ENCODE peak calls at places on chromosomes 3 and 15, in nine cellular contexts. One of them, this sample, is unnamed.

GRCh38 chr3:60188803-60189202 is 1062.4 kb downstream of the FHIT start:
- DNase-seq in astrocyte of the spinal cord: no peak
- DNase-seq in fibroblast of mammary gland: no peak
- DNase-seq in AG10803: no peak
- DNase-seq in testis: no peak
- DNase-seq in RWPE2: no peak
- DNase-seq in cardiac muscle cell: no peak
- DNase-seq in BE2C: no peak
- DNase-seq in IMR-90: no peak
- DNase-seq in this sample: no peak

GRCh38 chr15:64979252-64979710 is 10.4 kb downstream of the SPG21 start:
- DNase-seq in astrocyte of the spinal cord: no peak
- DNase-seq in cardiac muscle cell: no peak
- DNase-seq in AG10803: no peak
- DNase-seq in BE2C: no peak
- DNase-seq in fibroblast of mammary gland: no peak
- DNase-seq in IMR-90: no peak
- DNase-seq in testis: no peak
- DNase-seq in RWPE2: no peak
- DNase-seq in this sample: no peak

GRCh38 chr3:45105855-45106655 is 40.1 kb downstream of the CDCP1 start:
- DNase-seq in fibroblast of mammary gland: peak
- DNase-seq in IMR-90: peak
- DNase-seq in RWPE2: no peak
- DNase-seq in BE2C: no peak
- DNase-seq in AG10803: peak
- DNase-seq in astrocyte of the spinal cord: peak
- DNase-seq in testis: no peak
- DNase-seq in cardiac muscle cell: peak
- DNase-seq in this sample: peak

GRCh38 chr3:40191251-40191650 is 118.3 kb upstream of the EIF1B start:
- DNase-seq in BE2C: no peak
- DNase-seq in astrocyte of the spinal cord: no peak
- DNase-seq in fibroblast of mammary gland: no peak
- DNase-seq in cardiac muscle cell: no peak
- DNase-seq in RWPE2: no peak
- DNase-seq in AG10803: no peak
- DNase-seq in IMR-90: no peak
- DNase-seq in testis: no peak
- DNase-seq in this sample: no peak

GRCh38 chr3:181880339-181880738 is 168.6 kb downstream of the SOX2 start:
- DNase-seq in AG10803: no peak
- DNase-seq in BE2C: peak
- DNase-seq in IMR-90: no peak
- DNase-seq in astrocyte of the spinal cord: no peak
- DNase-seq in fibroblast of mammary gland: no peak
- DNase-seq in testis: no peak
- DNase-seq in cardiac muscle cell: peak
- DNase-seq in RWPE2: no peak
- DNase-seq in this sample: no peak

GRCh38 chr15:100705065-100705464 is 102.7 kb downstream of the ASB7 start:
- DNase-seq in fibroblast of mammary gland: no peak
- DNase-seq in astrocyte of the spinal cord: no peak
- DNase-seq in BE2C: no peak
- DNase-seq in testis: no peak
- DNase-seq in AG10803: no peak
- DNase-seq in cardiac muscle cell: no peak
- DNase-seq in RWPE2: no peak
- DNase-seq in IMR-90: no peak
- DNase-seq in this sample: no peak

GRCh38 chr15:51756482-51756881 is 5.1 kb downstream of the TMOD2 start:
- DNase-seq in testis: no peak
- DNase-seq in cardiac muscle cell: no peak
- DNase-seq in RWPE2: no peak
- DNase-seq in astrocyte of the spinal cord: no peak
- DNase-seq in fibroblast of mammary gland: no peak
- DNase-seq in AG10803: no peak
- DNase-seq in BE2C: no peak
- DNase-seq in IMR-90: no peak
- DNase-seq in this sample: no peak

GRCh38 chr15:62240697-62241096 is 75.6 kb upstream of the C2CD4B start:
- DNase-seq in IMR-90: no peak
- DNase-seq in AG10803: no peak
- DNase-seq in testis: no peak
- DNase-seq in astrocyte of the spinal cord: no peak
- DNase-seq in BE2C: no peak
- DNase-seq in fibroblast of mammary gland: no peak
- DNase-seq in RWPE2: no peak
- DNase-seq in cardiac muscle cell: no peak
- DNase-seq in this sample: no peak

GRCh38 chr3:132417695-132418520 is 606 bp downstream of the DNAJC13 start:
- DNase-seq in testis: peak
- DNase-seq in IMR-90: peak
- DNase-seq in RWPE2: peak
- DNase-seq in astrocyte of the spinal cord: peak
- DNase-seq in AG10803: peak
- DNase-seq in fibroblast of mammary gland: peak
- DNase-seq in BE2C: peak
- DNase-seq in cardiac muscle cell: peak
- DNase-seq in this sample: peak

GRCh38 chr15:66777596-66778313 is 75.7 kb downstream of the SMAD6 start:
- DNase-seq in RWPE2: peak
- DNase-seq in fibroblast of mammary gland: no peak
- DNase-seq in AG10803: no peak
- DNase-seq in BE2C: no peak
- DNase-seq in astrocyte of the spinal cord: no peak
- DNase-seq in cardiac muscle cell: no peak
- DNase-seq in IMR-90: no peak
- DNase-seq in testis: no peak
- DNase-seq in this sample: peak

GRCh38 chr15:84575493-84575892 is 25.3 kb upstream of the ZSCAN2 start:
- DNase-seq in testis: no peak
- DNase-seq in astrocyte of the spinal cord: no peak
- DNase-seq in fibroblast of mammary gland: no peak
- DNase-seq in AG10803: no peak
- DNase-seq in IMR-90: no peak
- DNase-seq in RWPE2: no peak
- DNase-seq in BE2C: no peak
- DNase-seq in cardiac muscle cell: no peak
- DNase-seq in this sample: no peak
- TF ChIP-seq CTCF in testis: no peak
- TF ChIP-seq CTCF in astrocyte of the spinal cord: no peak
- TF ChIP-seq CTCF in fibroblast of mammary gland: no peak
- TF ChIP-seq CTCF in AG10803: no peak
- TF ChIP-seq CTCF in IMR-90: no peak
- TF ChIP-seq CTCF in RWPE2: no peak
- TF ChIP-seq CTCF in BE2C: peak
- TF ChIP-seq CTCF in cardiac muscle cell: no peak
- TF ChIP-seq CTCF in this sample: no peak

GRCh38 chr3:34483290-34483887 is 685.0 kb downstream of the PDCD6IP start:
- DNase-seq in RWPE2: no peak
- DNase-seq in IMR-90: no peak
- DNase-seq in BE2C: no peak
- DNase-seq in testis: no peak
- DNase-seq in fibroblast of mammary gland: no peak
- DNase-seq in AG10803: no peak
- DNase-seq in astrocyte of the spinal cord: peak
- DNase-seq in cardiac muscle cell: no peak
- DNase-seq in this sample: no peak
- H3K4me3 ChIP-seq in RWPE2: no peak
- H3K4me3 ChIP-seq in IMR-90: no peak
- H3K4me3 ChIP-seq in BE2C: no peak
- H3K4me3 ChIP-seq in testis: no peak
- H3K4me3 ChIP-seq in fibroblast of mammary gland: no peak
- H3K4me3 ChIP-seq in AG10803: no peak
- H3K4me3 ChIP-seq in astrocyte of the spinal cord: no peak
- H3K4me3 ChIP-seq in cardiac muscle cell: no peak
- H3K4me3 ChIP-seq in this sample: no peak

DNA sequence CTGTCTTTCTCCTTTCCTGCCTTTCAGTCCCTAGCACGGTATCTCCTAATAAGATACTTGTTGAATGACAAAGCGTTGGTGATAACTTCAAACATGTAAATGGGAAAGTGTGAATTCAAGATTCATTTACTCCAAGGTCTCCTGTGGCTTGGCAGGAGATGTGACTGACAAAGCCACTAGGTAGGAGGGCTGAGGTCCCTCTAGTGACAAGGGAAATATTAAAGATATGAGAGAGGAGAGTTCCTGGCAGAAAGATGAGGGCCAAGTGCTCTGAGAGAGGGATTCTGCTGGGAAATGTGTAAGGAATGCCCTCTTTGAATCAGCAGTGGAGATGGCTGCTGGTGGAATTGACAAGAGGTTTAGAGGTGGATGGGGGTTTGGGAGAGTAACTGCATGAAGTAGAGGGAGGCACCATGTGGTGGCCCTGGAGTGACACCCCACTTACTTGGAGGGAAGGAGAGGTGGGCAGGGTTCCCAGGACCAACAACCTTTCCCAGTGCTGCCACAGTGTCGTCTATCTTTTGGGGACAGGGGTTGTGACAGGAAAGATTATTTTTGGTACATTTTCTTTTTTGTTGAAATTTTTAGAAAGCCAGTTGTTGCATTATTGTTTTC is 43.0 kb upstream of the SCAANT1 start:
- DNase-seq in astrocyte of the spinal cord: no peak
- DNase-seq in cardiac muscle cell: no peak
- DNase-seq in testis: no peak
- DNase-seq in fibroblast of mammary gland: no peak
- DNase-seq in IMR-90: no peak
- DNase-seq in AG10803: no peak
- DNase-seq in RWPE2: no peak
- DNase-seq in BE2C: no peak
- DNase-seq in this sample: no peak
- TF ChIP-seq CTCF in astrocyte of the spinal cord: no peak
- TF ChIP-seq CTCF in cardiac muscle cell: no peak
- TF ChIP-seq CTCF in testis: no peak
- TF ChIP-seq CTCF in fibroblast of mammary gland: no peak
- TF ChIP-seq CTCF in IMR-90: no peak
- TF ChIP-seq CTCF in AG10803: no peak
- TF ChIP-seq CTCF in RWPE2: no peak
- TF ChIP-seq CTCF in BE2C: no peak
- TF ChIP-seq CTCF in this sample: no peak

DNA sequence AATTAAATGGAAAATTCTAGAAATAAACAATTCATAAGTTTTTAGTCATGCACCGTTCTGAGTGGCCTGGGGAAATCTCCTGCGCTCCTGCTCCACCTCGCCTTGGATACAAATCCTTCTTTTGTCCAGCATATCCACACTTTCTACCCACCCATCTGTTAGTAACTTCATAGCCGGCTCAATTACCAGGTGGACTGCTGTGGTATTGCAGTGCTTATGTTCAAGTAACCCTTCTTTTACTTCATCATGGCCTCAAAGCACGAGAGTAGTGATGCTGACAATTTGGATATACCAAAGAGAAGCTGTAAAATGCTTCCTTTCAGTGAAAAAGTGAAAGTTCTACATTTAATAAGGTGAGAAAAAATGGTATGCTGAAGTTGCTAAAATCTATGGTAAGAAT is 142.3 kb upstream of the CHL1 start:
- DNase-seq in IMR-90: no peak
- DNase-seq in astrocyte of the spinal cord: no peak
- DNase-seq in fibroblast of mammary gland: no peak
- DNase-seq in testis: no peak
- DNase-seq in RWPE2: no peak
- DNase-seq in BE2C: no peak
- DNase-seq in cardiac muscle cell: no peak
- DNase-seq in AG10803: no peak
- DNase-seq in this sample: no peak
- H3K4me3 ChIP-seq in IMR-90: no peak
- H3K4me3 ChIP-seq in astrocyte of the spinal cord: no peak
- H3K4me3 ChIP-seq in fibroblast of mammary gland: no peak
- H3K4me3 ChIP-seq in testis: no peak
- H3K4me3 ChIP-seq in RWPE2: no peak
- H3K4me3 ChIP-seq in BE2C: no peak
- H3K4me3 ChIP-seq in cardiac muscle cell: no peak
- H3K4me3 ChIP-seq in AG10803: no peak
- H3K4me3 ChIP-seq in this sample: no peak

DNA sequence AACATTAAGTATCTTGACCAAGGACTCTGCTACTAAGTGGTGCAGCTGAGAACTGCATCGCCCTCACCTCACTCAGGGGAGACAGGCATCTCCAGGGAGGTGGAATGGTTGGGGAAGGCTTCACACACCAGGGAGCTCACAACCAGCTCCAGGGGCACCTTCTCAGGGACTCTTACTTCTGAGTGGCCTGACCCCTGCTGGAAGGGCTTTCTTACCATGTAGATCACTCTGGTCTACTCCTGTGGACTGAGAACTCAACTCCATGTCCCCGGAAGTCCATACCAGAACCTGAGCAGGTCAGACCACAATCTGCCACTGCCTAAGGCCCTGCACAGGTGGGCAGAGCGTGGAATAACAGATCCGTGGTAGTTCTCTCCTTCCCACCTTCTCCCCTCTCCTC is 140.5 kb downstream of the TLE3 start:
- DNase-seq in testis: no peak
- DNase-seq in RWPE2: no peak
- DNase-seq in fibroblast of mammary gland: no peak
- DNase-seq in AG10803: no peak
- DNase-seq in BE2C: no peak
- DNase-seq in cardiac muscle cell: no peak
- DNase-seq in IMR-90: no peak
- DNase-seq in astrocyte of the spinal cord: no peak
- DNase-seq in this sample: no peak
- TF ChIP-seq CTCF in testis: no peak
- TF ChIP-seq CTCF in RWPE2: no peak
- TF ChIP-seq CTCF in fibroblast of mammary gland: no peak
- TF ChIP-seq CTCF in AG10803: no peak
- TF ChIP-seq CTCF in BE2C: no peak
- TF ChIP-seq CTCF in cardiac muscle cell: no peak
- TF ChIP-seq CTCF in IMR-90: no peak
- TF ChIP-seq CTCF in astrocyte of the spinal cord: no peak
- TF ChIP-seq CTCF in this sample: no peak

GRCh38 chr3:79032686-79033318 is 735.0 kb downstream of the ROBO1 start:
- DNase-seq in cardiac muscle cell: peak
- DNase-seq in RWPE2: no peak
- DNase-seq in testis: no peak
- DNase-seq in fibroblast of mammary gland: peak
- DNase-seq in IMR-90: peak
- DNase-seq in astrocyte of the spinal cord: peak
- DNase-seq in BE2C: peak
- DNase-seq in AG10803: peak
- DNase-seq in this sample: peak
- H3K4me3 ChIP-seq in cardiac muscle cell: no peak
- H3K4me3 ChIP-seq in RWPE2: no peak
- H3K4me3 ChIP-seq in testis: no peak
- H3K4me3 ChIP-seq in fibroblast of mammary gland: no peak
- H3K4me3 ChIP-seq in IMR-90: no peak
- H3K4me3 ChIP-seq in astrocyte of the spinal cord: no peak
- H3K4me3 ChIP-seq in BE2C: no peak
- H3K4me3 ChIP-seq in AG10803: no peak
- H3K4me3 ChIP-seq in this sample: no peak